ENCODE peak calls at places on chromosomes 11 and 22, in nine cellular contexts. B is mucosa of gallbladder; T is Kasumi-1; K is stimulated activated CD8-positive, alpha-beta memory T cell treated with anti-CD3 and anti-CD28 coated beads, Interleukin-4, amount 100 ng/mL, for 1 hour; D is adipocyte; M is NCI-H524 treated with DMSO at 0.1 percent for 48 hours; R is GM04503; W is retinal pigment epithelial cell; Q is dorsolateral prefrontal cortex. L is an unnamed sample.

GRCh38 chr11:10715571-10715970 is 22.0 kb upstream of the IRAG1 start:
- DNase-seq in W (no peak), B (no peak), Q (no peak), M (no peak), K (no peak), T (no peak), R (no peak), D (no peak), L (no peak)

GRCh38 chr11:110435780-110436717 is 6.3 kb downstream of the FDX1 start:
- DNase-seq in T (no peak), Q (no peak), R (no peak), K (no peak), B (no peak), D (peak; percentile 45), M (no peak), W (no peak), L (peak; percentile 22)

GRCh38 chr11:67468056-67468455 is 995 bp downstream of the TMEM134 start:
- DNase-seq in R (no peak), W (no peak), Q (peak; percentile 62), T (no peak), M (no peak), B (peak; percentile 80), D (peak; percentile 14), K (no peak), L (no peak)

GRCh38 chr11:127815316-127815715 is 772.0 kb downstream of the ETS1 start:
- DNase-seq in K (no peak), Q (no peak), M (no peak), T (no peak), D (no peak), B (no peak), W (no peak), R (no peak), L (no peak)

GRCh38 chr11:59266491-59266890 is 53.8 kb upstream of the MPEG1 start:
- DNase-seq in M (no peak), K (no peak), W (no peak), D (no peak), T (no peak), Q (no peak), R (no peak), B (no peak), L (no peak)

GRCh38 chr11:134052988-134053945 is 15.6 kb upstream of the JAM3 start:
- DNase-seq in K (no peak), R (no peak), B (no peak), T (no peak), W (no peak), Q (no peak), M (peak; percentile 91), D (no peak), L (no peak)

GRCh38 chr11:129947474-129947873 is 52.1 kb upstream of the NFRKB start:
- DNase-seq in T (no peak), B (no peak), D (no peak), K (no peak), W (no peak), R (no peak), M (no peak), Q (no peak), L (no peak)

GRCh38 chr22:22558972-22559603 is at the start of gene PRAME:
- DNase-seq in W (no peak), M (peak; percentile 28), R (no peak), K (peak; percentile 27), B (peak; percentile 35), D (peak; percentile 12), Q (peak; percentile 14), T (peak; percentile 90), L (no peak)

GRCh38 chr11:27201454-27202302 is 161.1 kb downstream of the BBOX1 start:
- DNase-seq in K (no peak), W (peak; percentile 92), Q (no peak), T (no peak), D (peak; percentile 68), B (peak; percentile 57), M (peak; percentile 24), R (peak; percentile 83), L (peak; percentile 72)

GRCh38 chr11:19664896-19665548 is 47.6 kb upstream of the NAV2 start:
- DNase-seq in T (no peak), M (peak; percentile 45), K (no peak), D (peak; percentile 36), Q (peak; percentile 88), R (no peak), W (no peak), B (no peak), L (no peak)

GRCh38 chr11:12454782-12455181 is 77.4 kb downstream of the PARVA start:
- DNase-seq in T (no peak), K (no peak), M (no peak), R (no peak), Q (no peak), B (no peak), D (peak; percentile 52), W (no peak), L (no peak)

GRCh38 chr11:17386331-17387084 is 2.0 kb downstream of the KCNJ11 start:
- DNase-seq in K (no peak), T (peak; percentile 69), W (no peak), R (no peak), B (peak; percentile 46), D (peak; percentile 57), Q (peak; percentile 69), M (no peak), L (no peak)

GRCh38 chr11:95092549-95093324 is 3.1 kb downstream of the ENDOD1 start:
- DNase-seq in D (peak; percentile 63), Q (no peak), R (peak; percentile 27), B (peak; percentile 22), K (no peak), T (peak; percentile 70), W (no peak), M (no peak), L (peak; percentile 53)